ENCODE peak calls at places on chromosome 21, in eight cellular contexts. L is fibroblast of lung, M is GM12865, R is HL-60, G is OCI-LY7, F is upper lobe of right lung, E is heart right ventricle, A is astrocyte of the cerebellum. Q is an unnamed sample.

GRCh38 chr21:25039461-25040380 is 567.6 kb downstream of the MRPL39 start:
- DNase-seq in L (peak; percentile 42), M (peak; percentile 73), R (peak; percentile 27), G (no peak), F (no peak), E (no peak), A (peak; percentile 57), Q (no peak)

GRCh38 chr21:45152265-45152746 is 77.9 kb downstream of the ADARB1 start:
- DNase-seq in L (peak; percentile 65), M (peak; percentile 62), R (peak; percentile 68), G (peak; percentile 77), F (peak; percentile 76), E (no peak), A (no peak), Q (no peak)

GRCh38 chr21:37032877-37033471 is 26.5 kb downstream of the RIPPLY3 start:
- DNase-seq in L (peak; percentile 78), M (no peak), R (no peak), G (no peak), F (no peak), E (no peak), A (peak; percentile 19), Q (peak; percentile 61)

GRCh38 chr21:42722808-42723470 is 69.5 kb downstream of the PDE9A start:
- DNase-seq in L (no peak), M (no peak), R (no peak), G (no peak), F (no peak), E (no peak), A (no peak), Q (no peak)

GRCh38 chr21:45579383-45580180 is 37.3 kb upstream of the SLC19A1 start:
- DNase-seq in L (no peak), M (no peak), R (no peak), G (no peak), F (peak; percentile 55), E (no peak), A (no peak), Q (no peak)

GRCh38 chr21:46317710-46318463 is 5.8 kb downstream of the C21orf58 start:
- DNase-seq in L (no peak), M (no peak), R (no peak), G (no peak), F (no peak), E (peak; percentile 49), A (no peak), Q (no peak)

GRCh38 chr21:46055863-46056281 is 42.0 kb upstream of the COL6A2 start:
- DNase-seq in L (peak; percentile 59), M (no peak), R (no peak), G (no peak), F (peak; percentile 62), E (no peak), A (no peak), Q (peak; percentile 48)

GRCh38 chr21:45618287-45618686 is 25.2 kb upstream of the PCBP3 start:
- DNase-seq in L (peak; percentile 18), M (no peak), R (peak; percentile 47), G (no peak), F (peak; percentile 58), E (no peak), A (no peak), Q (peak; percentile 31)

GRCh38 chr21:41957991-41958766 is 4.4 kb upstream of the C2CD2 start:
- DNase-seq in L (peak; percentile 94), M (no peak), R (no peak), G (no peak), F (no peak), E (peak; percentile 91), A (peak; percentile 93), Q (peak; percentile 94)

GRCh38 chr21:43890042-43890441 is 25.0 kb downstream of the AGPAT3 start:
- DNase-seq in L (no peak), M (no peak), R (no peak), G (no peak), F (no peak), E (no peak), A (no peak), Q (no peak)

GRCh38 chr21:32726742-32727477 is 903 bp downstream of the SYNJ1 start:
- DNase-seq in L (peak; percentile 21), M (peak; percentile 29), R (peak; percentile 56), G (peak; percentile 21), F (no peak), E (peak; percentile 41), A (no peak), Q (peak; percentile 32)

GRCh38 chr21:42203936-42204335 is 15.0 kb upstream of the ABCG1 start:
- DNase-seq in L (no peak), M (no peak), R (no peak), G (no peak), F (no peak), E (no peak), A (no peak), Q (no peak)

GRCh38 chr21:18244721-18245486 is at the start of gene CHODL:
- DNase-seq in L (peak; percentile 1), M (no peak), R (no peak), G (no peak), F (peak; percentile 63), E (no peak), A (no peak), Q (no peak)

GRCh38 chr21:43918385-43918947 is 53.4 kb downstream of the AGPAT3 start:
- DNase-seq in L (no peak), M (no peak), R (no peak), G (no peak), F (peak; percentile 53), E (no peak), A (no peak), Q (no peak)

GRCh38 chr21:38817371-38818335 is 11.9 kb downstream of the ETS2 start:
- DNase-seq in L (peak; percentile 79), M (no peak), R (no peak), G (no peak), F (no peak), E (no peak), A (no peak), Q (peak; percentile 55)

GRCh38 chr21:39094847-39095525 is 88.3 kb downstream of the PSMG1 start:
- DNase-seq in L (peak; percentile 95), M (no peak), R (no peak), G (no peak), F (no peak), E (no peak), A (peak; percentile 29), Q (peak; percentile 73)

GRCh38 chr21:43988506-43989230 is 23.4 kb upstream of the TRAPPC10 start:
- DNase-seq in L (no peak), M (no peak), R (no peak), G (no peak), F (no peak), E (no peak), A (no peak), Q (no peak)

GRCh38 chr21:35309316-35309715 is 260.2 kb upstream of the RUNX1 start:
- DNase-seq in L (peak; percentile 86), M (no peak), R (no peak), G (no peak), F (no peak), E (no peak), A (peak; percentile 89), Q (peak; percentile 43)

GRCh38 chr21:28737671-28738279 is 254.9 kb downstream of the LTN1 start:
- DNase-seq in L (peak; percentile 39), M (no peak), R (no peak), G (no peak), F (no peak), E (no peak), A (no peak), Q (peak; percentile 73)

GRCh38 chr21:42047821-42048613 is 23.1 kb upstream of the UMODL1 start:
- DNase-seq in L (peak; percentile 100), M (no peak), R (no peak), G (no peak), F (no peak), E (peak; percentile 56), A (peak; percentile 93), Q (peak; percentile 91)

GRCh38 chr21:41211041-41211426 is 43.1 kb downstream of the BACE2 start:
- DNase-seq in L (peak; percentile 7), M (no peak), R (no peak), G (no peak), F (no peak), E (no peak), A (no peak), Q (no peak)

GRCh38 chr21:36028127-36029069 is 31.9 kb downstream of the SETD4 start:
- DNase-seq in L (peak; percentile 54), M (peak; percentile 73), R (peak; percentile 42), G (peak; percentile 68), F (peak; percentile 81), E (peak; percentile 63), A (peak; percentile 50), Q (peak; percentile 82)

GRCh38 chr21:14273736-14274538 is 58.0 kb downstream of the RBM11 start:
- DNase-seq in L (no peak), M (no peak), R (no peak), G (no peak), F (peak; percentile 88), E (peak; percentile 26), A (no peak), Q (no peak)

GRCh38 chr21:7933923-7934322 is 2587.5 kb upstream of the TPTE start:
- DNase-seq in L (no peak), M (no peak), R (no peak), G (no peak), F (no peak), E (no peak), A (no peak), Q (no peak)
- TF ChIP-seq CTCF in L (no peak), M (no peak), R (no peak), G (no peak), F (no peak), E (no peak), A (no peak), Q (no peak)

GRCh38 chr21:15771311-15771710 is 41.5 kb downstream of the USP25 start:
- DNase-seq in L (no peak), M (no peak), R (no peak), G (no peak), F (no peak), E (no peak), A (no peak), Q (no peak)
- H3K4me3 ChIP-seq in L (no peak overlapping the region), M (no peak overlapping the region), R (no peak overlapping the region), G (no peak overlapping the region), F (no peak overlapping the region), E (no peak overlapping the region), A (no peak overlapping the region), Q (no peak overlapping the region)

GRCh38 chr21:29870814-29871213 is 69.0 kb downstream of the GRIK1 start:
- DNase-seq in L (no peak), M (no peak), R (no peak), G (no peak), F (no peak), E (no peak), A (no peak), Q (no peak)

GRCh38 chr21:29873908-29874307 is 65.9 kb downstream of the GRIK1 start:
- DNase-seq in L (no peak), M (no peak), R (no peak), G (no peak), F (no peak), E (no peak), A (no peak), Q (no peak)

DNA sequence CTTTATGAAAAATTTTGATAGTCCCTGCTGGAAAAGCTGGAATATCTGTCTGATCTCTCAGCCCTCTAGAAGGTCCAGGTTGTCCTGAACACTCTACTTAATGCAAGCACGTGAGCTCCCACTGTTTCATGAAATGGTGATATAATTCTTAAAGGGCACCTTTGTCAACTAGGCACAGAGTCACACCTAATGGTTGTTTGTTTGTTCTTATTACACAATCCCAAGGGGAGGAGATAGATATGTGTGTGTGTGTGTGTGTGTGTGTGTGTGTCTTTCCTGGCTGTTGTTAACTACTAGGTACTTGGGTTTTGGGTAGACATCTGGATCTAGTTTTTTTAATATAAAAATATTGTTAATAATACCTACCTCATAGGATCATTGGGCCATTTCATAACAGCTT is 63.9 kb downstream of the GRIK1 start:
- DNase-seq in L (no peak), M (no peak), R (no peak), G (no peak), F (no peak), E (no peak), A (no peak), Q (no peak)
- TF ChIP-seq CTCF in L (no peak), M (no peak), R (no peak), G (no peak), F (no peak), E (no peak), A (no peak), Q (no peak)

GRCh38 chr21:27079807-27080206 is 112.9 kb upstream of the ADAMTS5 start:
- DNase-seq in L (no peak), M (no peak), R (no peak), G (no peak), F (no peak), E (no peak), A (no peak), Q (no peak)
- H3K4me3 ChIP-seq in L (no peak overlapping the region), M (no peak overlapping the region), R (no peak overlapping the region), G (no peak overlapping the region), F (no peak overlapping the region), E (no peak overlapping the region), A (no peak overlapping the region), Q (no peak overlapping the region)

Q was measured in fibroblast of the aortic adventitia.